ENCODE peak calls at places on chromosomes 13 and 19, in seven cellular contexts. U is mucosa of descending colon, I is osteoblast, F is tibial artery, A is Peyer's patch, E is spleen, Y is uterus. M is an unnamed sample.
A peak's percentile ranks its signal among the peaks of the same experiment; 100 is the strongest.

GRCh38 chr13:48268019-48268418 is 35.0 kb downstream of the ITM2B start:
- DNase-seq in U (no peak), I (no peak), E (no peak), A (no peak), F (no peak), Y (no peak), M (no peak)

GRCh38 chr19:12333162-12334159 is at the start of gene ZNF563:
- DNase-seq in I (peak; percentile 97), F (peak; percentile 99), A (peak; percentile 100), U (peak; percentile 100), Y (peak; percentile 98), E (peak; percentile 97), M (peak; percentile 99)

GRCh38 chr19:55473613-55474012 is 2.8 kb upstream of the ZNF628 start:
- DNase-seq in E (no peak), A (no peak), F (no peak), I (peak; percentile 90), U (no peak), Y (no peak), M (no peak)

GRCh38 chr13:100269837-100270236 is 180.9 kb downstream of the PCCA start:
- DNase-seq in F (peak; percentile 73), U (peak; percentile 56), A (peak; percentile 51), I (no peak), E (no peak), Y (peak; percentile 43), M (no peak)

GRCh38 chr13:85366759-85367417 is 432.3 kb downstream of the SLITRK6 start:
- DNase-seq in I (no peak), A (no peak), E (no peak), Y (no peak), U (no peak), F (no peak), M (no peak)

GRCh38 chr19:7349961-7350711 is 1.4 kb downstream of the ARHGEF18 start:
- DNase-seq in U (peak; percentile 48), F (no peak), Y (no peak), A (peak; percentile 87), E (peak; percentile 93), I (no peak), M (peak; percentile 31)

GRCh38 chr19:48685583-48685982 is 10.2 kb upstream of the FUT2 start:
- DNase-seq in Y (no peak), A (no peak), U (no peak), F (no peak), I (no peak), E (no peak), M (no peak)

GRCh38 chr13:23725922-23726321 is 155.7 kb downstream of the TNFRSF19 start:
- DNase-seq in F (no peak), E (no peak), I (no peak), U (no peak), A (no peak), Y (no peak), M (no peak)

GRCh38 chr13:99265823-99266426 is 7.7 kb upstream of the GPR18 start:
- DNase-seq in I (peak; percentile 18), E (no peak), U (no peak), Y (no peak), F (no peak), A (no peak), M (peak; percentile 70)

GRCh38 chr13:93248627-93249047 is 22.0 kb downstream of the GPC6 start:
- DNase-seq in A (no peak), F (no peak), E (no peak), I (peak; percentile 55), Y (no peak), U (no peak), M (no peak)

GRCh38 chr13:104301216-104301975 is 1235.2 kb upstream of the SLC10A2 start:
- DNase-seq in A (no peak), U (no peak), E (no peak), I (no peak), Y (no peak), F (no peak), M (no peak)

GRCh38 chr19:29622191-29623070 is 16.3 kb downstream of the POP4 start:
- DNase-seq in Y (no peak), A (no peak), U (no peak), I (no peak), E (peak; percentile 78), F (no peak), M (peak; percentile 27)

DNA sequence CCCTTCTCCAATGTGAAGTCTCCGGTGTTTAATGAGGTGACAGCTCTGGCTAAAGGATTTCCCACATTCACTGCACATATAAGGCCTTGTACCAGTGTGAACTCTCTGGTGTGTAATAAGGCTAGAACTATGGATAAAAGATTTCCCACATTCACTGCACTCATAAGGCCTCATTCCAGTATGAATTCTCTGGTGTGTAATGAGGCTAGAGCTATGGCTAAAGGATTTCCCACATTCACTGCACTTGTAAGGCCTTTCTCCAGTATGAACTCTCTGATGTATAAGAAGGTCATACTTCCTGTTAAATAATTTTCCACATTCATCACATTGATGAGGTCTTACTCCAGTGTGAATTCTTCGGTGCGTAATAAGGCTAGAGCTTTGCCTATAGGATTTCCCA is 5.9 kb downstream of the ZNF256 start:
- DNase-seq in U (no peak), E (no peak), A (no peak), F (no peak), Y (no peak), I (no peak), M (no peak)
- H3K36me3 ChIP-seq in U (peaks cover 12% of the 10 kb centered on the region), E (peaks cover 89% of the 10 kb centered on the region), A (peaks cover 62% of the 10 kb centered on the region), F (peaks cover 86% of the 10 kb centered on the region), Y (no peaks in the 10 kb centered on the region), I (peaks cover 28% of the 10 kb centered on the region), M (peaks cover 26% of the 10 kb centered on the region)

GRCh38 chr19:46722421-46723022 is 5.6 kb upstream of the PRKD2 start:
- DNase-seq in I (peak; percentile 84), Y (no peak), E (peak; percentile 81), A (no peak), U (no peak), F (no peak), M (no peak)
- H3K36me3 ChIP-seq in I (peaks cover 84% of the 10 kb centered on the region), Y (no peaks in the 10 kb centered on the region), E (peaks cover 80% of the 10 kb centered on the region), A (peaks cover 77% of the 10 kb centered on the region), U (peaks cover 20% of the 10 kb centered on the region), F (peaks cover 79% of the 10 kb centered on the region), M (peaks cover 79% of the 10 kb centered on the region)

DNA sequence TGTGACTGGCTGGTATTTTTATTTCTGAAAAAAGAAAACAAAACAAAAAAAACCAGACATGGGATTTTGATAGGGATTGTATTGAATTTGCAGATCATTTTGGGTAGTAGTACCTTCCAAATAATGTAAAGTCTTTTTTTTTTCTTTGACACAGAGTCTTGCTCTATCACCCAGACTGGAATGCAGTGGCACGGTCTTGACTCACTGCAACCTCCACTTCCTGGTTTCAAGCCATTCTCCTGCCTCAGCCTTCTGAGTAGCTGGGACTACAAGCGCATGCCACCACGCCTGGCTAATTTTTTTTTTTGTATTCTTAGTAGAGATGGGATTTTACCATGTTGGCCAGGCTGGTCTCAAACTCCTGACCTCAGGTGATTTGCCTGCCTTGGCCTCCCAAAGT is 4.2 kb downstream of the ZNF101 start:
- DNase-seq in F (no peak), I (no peak), A (peak; percentile 24), Y (no peak), E (no peak), U (peak; percentile 5), M (no peak)
- H3K36me3 ChIP-seq in F (peaks cover 41% of the 10 kb centered on the region), I (peaks cover 7% of the 10 kb centered on the region), A (peaks cover 58% of the 10 kb centered on the region), Y (no peaks in the 10 kb centered on the region), E (peaks cover 74% of the 10 kb centered on the region), U (no peaks in the 10 kb centered on the region), M (peaks cover 85% of the 10 kb centered on the region)

GRCh38 chr19:15289673-15290072 is 42.7 kb downstream of the BRD4 start:
- DNase-seq in Y (no peak), U (no peak), E (peak; percentile 55), I (no peak), F (no peak), A (no peak), M (no peak)
- H3K36me3 ChIP-seq in Y (no peaks in the 10 kb centered on the region), U (no peaks in the 10 kb centered on the region), E (no peaks in the 10 kb centered on the region), I (no peaks in the 10 kb centered on the region), F (no peaks in the 10 kb centered on the region), A (no peaks in the 10 kb centered on the region), M (no peaks in the 10 kb centered on the region)

GRCh38 chr19:45264781-45265317 is 13.8 kb downstream of the MARK4 start:
- DNase-seq in A (no peak), I (peak; percentile 73), E (no peak), F (no peak), U (no peak), Y (no peak), M (no peak)

GRCh38 chr19:45271098-45271497 is 20.0 kb downstream of the MARK4 start:
- DNase-seq in Y (no peak), E (no peak), A (no peak), U (no peak), I (no peak), F (no peak), M (no peak)

GRCh38 chr19:45265375-45265774 is 14.3 kb downstream of the MARK4 start:
- DNase-seq in I (peak; percentile 49), F (no peak), U (no peak), E (no peak), A (no peak), Y (no peak), M (no peak)

GRCh38 chr19:45263013-45263412 is 11.9 kb downstream of the MARK4 start:
- DNase-seq in E (no peak), I (peak; percentile 62), A (no peak), Y (no peak), F (no peak), U (no peak), M (no peak)

GRCh38 chr19:45267296-45267695 is 16.2 kb downstream of the MARK4 start:
- DNase-seq in E (no peak), Y (no peak), I (no peak), A (no peak), U (no peak), F (no peak), M (no peak)
- H3K36me3 ChIP-seq in E (peaks cover 79% of the 10 kb centered on the region), Y (no peaks in the 10 kb centered on the region), I (peaks cover 22% of the 10 kb centered on the region), A (peaks cover 17% of the 10 kb centered on the region), U (no peaks in the 10 kb centered on the region), F (peaks cover 59% of the 10 kb centered on the region), M (peaks cover 21% of the 10 kb centered on the region)

M was measured in naive thymus-derived CD4-positive, alpha-beta T cell.